ENCODE peak calls at places on chromosomes 7 and 10, in four cellular contexts. One of them, this sample, is unnamed.

GRCh38 chr10:125028291-125028867 is 86.5 kb downstream of the ZRANB1 start:
- DNase-seq in neuronal stem cell: no peak
- DNase-seq in mesendoderm: no peak
- DNase-seq in H1: no peak
- DNase-seq in this sample: peak; percentile 29

GRCh38 chr7:139804571-139804970 is 24.5 kb upstream of the TBXAS1 start:
- DNase-seq in neuronal stem cell: no peak
- DNase-seq in mesendoderm: no peak
- DNase-seq in H1: no peak
- DNase-seq in this sample: no peak

GRCh38 chr10:29204119-29204518 is 84.8 kb upstream of the LYZL1 start:
- DNase-seq in neuronal stem cell: peak; percentile 55
- DNase-seq in mesendoderm: peak; percentile 88
- DNase-seq in H1: no peak
- DNase-seq in this sample: no peak

GRCh38 chr7:157431173-157431950 is 94.6 kb downstream of the DNAJB6 start:
- DNase-seq in neuronal stem cell: no peak
- DNase-seq in mesendoderm: no peak
- DNase-seq in H1: peak; percentile 44
- DNase-seq in this sample: no peak

GRCh38 chr10:89201345-89202032 is 5.6 kb downstream of the CH25H start:
- DNase-seq in neuronal stem cell: no peak
- DNase-seq in mesendoderm: no peak
- DNase-seq in H1: no peak
- DNase-seq in this sample: peak; percentile 35

GRCh38 chr10:8050561-8051108 is 3.9 kb upstream of the GATA3 start:
- DNase-seq in neuronal stem cell: peak; percentile 67
- DNase-seq in mesendoderm: peak; percentile 89
- DNase-seq in H1: no peak
- DNase-seq in this sample: peak; percentile 18

GRCh38 chr7:2876031-2876862 is 32.1 kb upstream of the GNA12 start:
- DNase-seq in neuronal stem cell: no peak
- DNase-seq in mesendoderm: peak; percentile 47
- DNase-seq in H1: no peak
- DNase-seq in this sample: peak; percentile 87

GRCh38 chr7:98836811-98837631 is 32.8 kb downstream of the TMEM130 start:
- DNase-seq in neuronal stem cell: peak; percentile 50
- DNase-seq in mesendoderm: peak; percentile 74
- DNase-seq in H1: peak; percentile 93
- DNase-seq in this sample: peak; percentile 28

GRCh38 chr10:123986736-123987135 is 95.1 kb upstream of the CPXM2 start:
- DNase-seq in neuronal stem cell: no peak
- DNase-seq in mesendoderm: no peak
- DNase-seq in H1: no peak
- DNase-seq in this sample: no peak

GRCh38 chr10:110388682-110389052 is 83.9 kb upstream of the SMNDC1 start:
- DNase-seq in neuronal stem cell: no peak
- DNase-seq in mesendoderm: no peak
- DNase-seq in H1: no peak
- DNase-seq in this sample: no peak

GRCh38 chr10:62860946-62861345 is 44.8 kb upstream of the EGR2 start:
- DNase-seq in neuronal stem cell: no peak
- DNase-seq in mesendoderm: no peak
- DNase-seq in H1: no peak
- DNase-seq in this sample: no peak

GRCh38 chr10:3623746-3624145 is 161.3 kb downstream of the KLF6 start:
- DNase-seq in neuronal stem cell: no peak
- DNase-seq in mesendoderm: peak; percentile 48
- DNase-seq in H1: no peak
- DNase-seq in this sample: peak; percentile 87

GRCh38 chr10:131207176-131207575 is 104.3 kb downstream of the TCERG1L start:
- DNase-seq in neuronal stem cell: no peak
- DNase-seq in mesendoderm: no peak
- DNase-seq in H1: peak; percentile 17
- DNase-seq in this sample: no peak

GRCh38 chr7:39621261-39621660 is 2.1 kb upstream of the RALA start:
- DNase-seq in neuronal stem cell: no peak
- DNase-seq in mesendoderm: no peak
- DNase-seq in H1: no peak
- DNase-seq in this sample: peak; percentile 97

GRCh38 chr7:49187543-49188268 is 263.4 kb downstream of the CDC14C start:
- DNase-seq in neuronal stem cell: no peak
- DNase-seq in mesendoderm: peak; percentile 54
- DNase-seq in H1: no peak
- DNase-seq in this sample: no peak

GRCh38 chr10:48331436-48331835 is 25.0 kb downstream of the MAPK8 start:
- DNase-seq in neuronal stem cell: no peak
- DNase-seq in mesendoderm: no peak
- DNase-seq in H1: no peak
- DNase-seq in this sample: no peak

GRCh38 chr10:22319559-22320558 is 1.0 kb upstream of the BMI1 start:
- DNase-seq in neuronal stem cell: peak; percentile 55
- DNase-seq in mesendoderm: no peak
- DNase-seq in H1: no peak
- DNase-seq in this sample: no peak

GRCh38 chr7:87445897-87446296 is 29.6 kb downstream of the ABCB4 start:
- DNase-seq in neuronal stem cell: no peak
- DNase-seq in mesendoderm: no peak
- DNase-seq in H1: no peak
- DNase-seq in this sample: no peak

GRCh38 chr10:30185916-30186315 is 126.5 kb upstream of the JCAD start:
- DNase-seq in neuronal stem cell: no peak
- DNase-seq in mesendoderm: no peak
- DNase-seq in H1: no peak
- DNase-seq in this sample: peak; percentile 90

GRCh38 chr10:80333985-80334384 is 22.6 kb downstream of the DYDC1 start:
- DNase-seq in neuronal stem cell: no peak
- DNase-seq in mesendoderm: no peak
- DNase-seq in H1: no peak
- DNase-seq in this sample: no peak

GRCh38 chr7:99551329-99551728 is 585 bp downstream of the FAM200A start:
- DNase-seq in neuronal stem cell: no peak
- DNase-seq in mesendoderm: no peak
- DNase-seq in H1: no peak
- DNase-seq in this sample: peak; percentile 15

GRCh38 chr10:111128331-111129167 is 51.7 kb downstream of the ADRA2A start:
- DNase-seq in neuronal stem cell: no peak
- DNase-seq in mesendoderm: peak; percentile 29
- DNase-seq in H1: no peak
- DNase-seq in this sample: peak; percentile 12

GRCh38 chr7:41244246-41244645 is 458.6 kb downstream of the INHBA start:
- DNase-seq in neuronal stem cell: no peak
- DNase-seq in mesendoderm: peak; percentile 27
- DNase-seq in H1: no peak
- DNase-seq in this sample: peak; percentile 22

GRCh38 chr7:26090927-26091519 is 61.0 kb upstream of the NFE2L3 start:
- DNase-seq in neuronal stem cell: peak; percentile 62
- DNase-seq in mesendoderm: peak; percentile 84
- DNase-seq in H1: no peak
- DNase-seq in this sample: peak; percentile 74

GRCh38 chr7:103632972-103633371 is 187.0 kb upstream of the SLC26A5 start:
- DNase-seq in neuronal stem cell: no peak
- DNase-seq in mesendoderm: no peak
- DNase-seq in H1: no peak
- DNase-seq in this sample: peak; percentile 62

GRCh38 chr10:28668363-28669226 is 8.7 kb upstream of the BAMBI start:
- DNase-seq in neuronal stem cell: no peak
- DNase-seq in mesendoderm: peak; percentile 93
- DNase-seq in H1: peak; percentile 83
- DNase-seq in this sample: no peak

GRCh38 chr7:34061175-34061574 is 155.8 kb downstream of the BMPER start:
- DNase-seq in neuronal stem cell: no peak
- DNase-seq in mesendoderm: no peak
- DNase-seq in H1: no peak
- DNase-seq in this sample: peak; percentile 93

GRCh38 chr10:75650648-75651047 is 219.2 kb downstream of the LRMDA start:
- DNase-seq in neuronal stem cell: no peak
- DNase-seq in mesendoderm: no peak
- DNase-seq in H1: no peak
- DNase-seq in this sample: no peak

GRCh38 chr10:117217196-117217761 is 20.0 kb downstream of the KCNK18 start:
- DNase-seq in neuronal stem cell: no peak
- DNase-seq in mesendoderm: peak; percentile 77
- DNase-seq in H1: peak; percentile 73
- DNase-seq in this sample: no peak

GRCh38 chr7:117269895-117270294 is 53.0 kb downstream of the WNT2 start:
- DNase-seq in neuronal stem cell: no peak
- DNase-seq in mesendoderm: no peak
- DNase-seq in H1: no peak
- DNase-seq in this sample: peak; percentile 91

GRCh38 chr7:30080818-30081217 is 52.6 kb downstream of the PLEKHA8 start:
- DNase-seq in neuronal stem cell: no peak
- DNase-seq in mesendoderm: no peak
- DNase-seq in H1: no peak
- DNase-seq in this sample: no peak

DNA sequence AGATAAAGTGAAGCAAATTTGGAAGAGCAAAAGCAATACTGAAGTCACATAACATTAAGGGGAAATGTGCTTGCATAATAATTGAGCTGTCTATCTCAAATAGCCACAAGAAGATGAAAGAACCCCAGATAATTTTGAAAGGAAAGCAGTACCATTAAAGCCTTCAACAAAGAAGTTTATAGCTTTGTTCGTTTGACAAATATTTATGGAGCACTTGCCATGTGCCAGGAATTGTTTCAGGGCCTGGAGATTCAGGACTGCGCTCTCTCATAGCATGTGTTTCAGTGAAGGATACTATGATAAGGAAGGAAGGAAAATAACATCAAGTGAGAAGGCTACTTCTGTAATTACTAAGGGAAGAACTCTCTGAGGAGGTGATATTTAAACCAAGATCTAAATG is 212.3 kb upstream of the CSTF2T start:
- DNase-seq in neuronal stem cell: no peak
- DNase-seq in mesendoderm: no peak
- DNase-seq in H1: no peak
- DNase-seq in this sample: no peak
- H2AK5ac ChIP-seq in neuronal stem cell: no peak overlapping the region
- H2AK5ac ChIP-seq in mesendoderm: no peak overlapping the region
- H2AK5ac ChIP-seq in H1: no peak overlapping the region
- H2AK5ac ChIP-seq in this sample: no peak overlapping the region

GRCh38 chr10:34526758-34527730 is 288.1 kb downstream of the PARD3 start:
- DNase-seq in neuronal stem cell: peak; percentile 70
- DNase-seq in mesendoderm: peak; percentile 99
- DNase-seq in H1: no peak
- DNase-seq in this sample: peak; percentile 98

GRCh38 chr10:34535872-34536271 is 279.2 kb downstream of the PARD3 start:
- DNase-seq in neuronal stem cell: no peak
- DNase-seq in mesendoderm: no peak
- DNase-seq in H1: no peak
- DNase-seq in this sample: no peak

GRCh38 chr10:34526186-34526585 is 288.9 kb downstream of the PARD3 start:
- DNase-seq in neuronal stem cell: no peak
- DNase-seq in mesendoderm: peak; percentile 47
- DNase-seq in H1: no peak
- DNase-seq in this sample: peak; percentile 37

GRCh38 chr10:34528320-34528719 is 286.8 kb downstream of the PARD3 start:
- DNase-seq in neuronal stem cell: peak; percentile 43
- DNase-seq in mesendoderm: peak; percentile 99
- DNase-seq in H1: no peak
- DNase-seq in this sample: peak; percentile 93

DNA sequence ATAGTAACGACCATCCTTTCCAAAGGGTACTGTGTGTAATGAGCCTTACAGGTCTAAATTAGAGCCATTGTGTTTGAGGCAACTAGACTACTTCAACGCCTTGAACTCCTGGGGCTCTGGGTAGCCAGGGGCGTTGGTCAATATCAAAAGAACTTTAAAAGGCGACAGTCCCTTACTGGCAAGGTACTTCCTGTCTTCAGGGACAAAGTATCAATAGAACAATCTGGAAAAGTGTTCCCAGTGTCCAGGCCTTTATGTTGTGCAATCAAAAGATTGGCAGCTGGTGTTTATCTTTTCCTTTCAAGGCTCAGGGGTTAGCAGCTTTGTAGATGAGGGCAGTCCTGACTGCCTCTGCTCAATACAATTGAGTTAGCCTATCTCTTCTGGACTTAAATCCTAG is 284.3 kb downstream of the PARD3 start:
- DNase-seq in neuronal stem cell: no peak
- DNase-seq in mesendoderm: no peak
- DNase-seq in H1: no peak
- DNase-seq in this sample: no peak
- H2AK5ac ChIP-seq in neuronal stem cell: no peak overlapping the region
- H2AK5ac ChIP-seq in mesendoderm: no peak overlapping the region
- H2AK5ac ChIP-seq in H1: no peak overlapping the region
- H2AK5ac ChIP-seq in this sample: no peak overlapping the region

DNA sequence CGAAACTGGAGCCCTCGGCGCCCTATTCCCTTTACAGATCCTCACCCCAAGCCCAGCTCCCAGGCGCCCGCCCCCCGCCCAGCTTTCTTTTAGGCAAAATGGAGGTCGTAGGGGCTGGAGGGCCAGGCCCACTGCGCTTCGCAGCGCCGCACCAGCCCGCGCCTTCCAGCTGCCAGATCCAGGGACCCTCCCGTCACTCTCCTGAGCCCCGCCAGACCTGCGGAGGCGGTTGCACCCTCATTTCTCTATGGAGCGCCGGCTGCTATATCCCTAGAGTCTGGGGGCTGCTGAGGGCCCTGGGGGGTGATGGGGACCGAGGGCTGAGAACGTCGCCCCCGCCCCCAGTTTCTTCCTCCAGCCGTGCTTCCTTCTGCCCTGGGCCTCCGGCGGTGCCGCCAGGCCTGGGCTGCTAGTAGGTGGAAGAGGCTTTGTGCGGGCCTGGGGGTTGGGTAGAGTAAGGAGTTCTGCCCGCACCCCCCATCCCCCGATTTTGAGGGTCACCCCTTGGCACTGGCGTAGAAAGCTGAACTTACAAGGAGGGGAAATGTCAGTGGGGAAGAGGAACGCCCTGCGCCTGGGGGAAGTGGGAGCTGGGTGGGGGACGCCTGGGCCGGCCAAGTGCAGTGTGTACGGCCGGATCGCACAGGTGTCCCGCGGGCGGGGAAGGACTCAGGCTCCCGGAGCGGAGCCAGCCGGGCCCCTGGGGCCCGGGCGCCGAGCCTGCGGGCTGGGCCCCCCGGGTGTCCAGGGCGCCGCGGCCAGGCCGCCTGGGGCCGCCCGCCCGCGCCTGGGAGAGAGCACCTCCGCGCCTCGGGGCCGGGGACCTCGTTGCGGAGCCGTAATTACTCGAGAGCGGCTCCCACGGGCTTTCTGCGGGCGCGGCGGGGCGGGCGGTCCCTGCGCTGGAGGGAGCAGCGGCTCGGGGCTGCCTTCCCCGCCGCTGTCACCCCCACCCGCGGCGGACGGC is 1.2 kb downstream of the GNB2 start:
- DNase-seq in neuronal stem cell: no peak
- DNase-seq in mesendoderm: peak; percentile 49
- DNase-seq in H1: peak; percentile 69
- DNase-seq in this sample: no peak
- H2AK5ac ChIP-seq in neuronal stem cell: peak overlapping the region; percentile 97
- H2AK5ac ChIP-seq in mesendoderm: no peak overlapping the region
- H2AK5ac ChIP-seq in H1: no peak overlapping the region
- H2AK5ac ChIP-seq in this sample: peak overlapping the region; percentile 94

DNA sequence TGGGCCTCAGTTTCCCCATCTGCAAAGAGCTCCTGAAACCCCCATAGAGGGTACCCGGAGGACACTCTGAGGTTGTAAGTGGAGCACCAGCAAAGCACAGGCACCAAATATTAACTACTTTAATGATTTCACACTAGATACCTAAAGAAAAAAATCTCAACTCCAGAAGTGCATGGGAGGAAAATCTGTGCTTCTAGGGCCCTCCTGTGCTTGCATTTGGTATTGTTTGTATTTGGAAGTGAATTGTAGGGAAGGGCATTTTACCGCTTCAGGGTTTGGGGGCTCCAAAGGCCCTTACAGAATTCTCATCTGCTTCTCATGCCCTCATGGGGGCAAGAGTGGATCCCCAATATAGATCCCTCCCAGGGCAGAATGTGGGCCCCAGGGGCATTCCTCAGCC is 22.4 kb upstream of the DRGX start:
- DNase-seq in neuronal stem cell: no peak
- DNase-seq in mesendoderm: no peak
- DNase-seq in H1: no peak
- DNase-seq in this sample: no peak
- H2AK5ac ChIP-seq in neuronal stem cell: no peak overlapping the region
- H2AK5ac ChIP-seq in mesendoderm: no peak overlapping the region
- H2AK5ac ChIP-seq in H1: no peak overlapping the region
- H2AK5ac ChIP-seq in this sample: no peak overlapping the region